ENCODE peak calls at places on chromosomes 1 and 21, in six cellular contexts. Y is SJSA1, U is pancreas, Z is heart left ventricle, S is lower lobe of right lung, P is heart right ventricle. O is an unnamed sample. For H3K4me1, the result is how much of the 10 kb centered on the place peaks cover.

GRCh38 chr21:26949830-26950229 is 17.1 kb downstream of the ADAMTS5 start:
- DNase-seq in Y (no peak), U (no peak), S (no peak), Z (no peak), P (no peak), O (no peak)

GRCh38 chr1:11450310-11450709 is 28.6 kb upstream of the DISP3 start:
- DNase-seq in Z (no peak), P (no peak), Y (no peak), U (no peak), S (no peak), O (no peak)

GRCh38 chr1:175976865-175977642 is 230.0 kb downstream of the COP1 start:
- DNase-seq in Y (no peak), U (no peak), P (no peak), S (no peak), Z (no peak), O (no peak)

GRCh38 chr1:235022341-235023196 is 106.1 kb downstream of the TOMM20 start:
- DNase-seq in Y (no peak), Z (no peak), S (no peak), U (no peak), P (no peak), O (peak)

GRCh38 chr21:34690041-34690792 is 21.4 kb downstream of the CLIC6 start:
- DNase-seq in S (no peak), Y (no peak), P (no peak), Z (no peak), U (no peak), O (no peak)

GRCh38 chr1:210288106-210288505 is 40.6 kb upstream of the HHAT start:
- DNase-seq in U (no peak), Y (no peak), P (no peak), Z (no peak), S (no peak), O (no peak)

GRCh38 chr1:223364685-223365382 is 858 bp upstream of the SUSD4 start:
- DNase-seq in U (peak), Y (no peak), S (no peak), P (peak), Z (peak), O (no peak)

GRCh38 chr1:32179443-32180185 is at the start of gene TXLNA:
- DNase-seq in S (peak), P (peak), U (peak), Y (peak), Z (peak), O (peak)

GRCh38 chr1:162192763-162193162 is 123.3 kb downstream of the NOS1AP start:
- DNase-seq in S (no peak), Y (no peak), P (no peak), Z (no peak), U (no peak), O (no peak)

GRCh38 chr1:54970901-54971300 is 9.5 kb upstream of the TMEM61 start:
- DNase-seq in P (no peak), Y (no peak), S (no peak), Z (no peak), U (no peak), O (no peak)

GRCh38 chr21:42747267-42747701 is 93.9 kb downstream of the PDE9A start:
- DNase-seq in U (no peak), Y (no peak), S (no peak), Z (no peak), P (no peak), O (no peak)

GRCh38 chr1:212791261-212791675 is 309 bp downstream of the NSL1 start:
- DNase-seq in S (no peak), Y (peak), U (no peak), P (no peak), Z (no peak), O (no peak)

GRCh38 chr1:112141923-112142322 is 152.5 kb upstream of the KCND3 start:
- DNase-seq in S (no peak), P (no peak), U (no peak), Z (peak), Y (no peak), O (no peak)

DNA sequence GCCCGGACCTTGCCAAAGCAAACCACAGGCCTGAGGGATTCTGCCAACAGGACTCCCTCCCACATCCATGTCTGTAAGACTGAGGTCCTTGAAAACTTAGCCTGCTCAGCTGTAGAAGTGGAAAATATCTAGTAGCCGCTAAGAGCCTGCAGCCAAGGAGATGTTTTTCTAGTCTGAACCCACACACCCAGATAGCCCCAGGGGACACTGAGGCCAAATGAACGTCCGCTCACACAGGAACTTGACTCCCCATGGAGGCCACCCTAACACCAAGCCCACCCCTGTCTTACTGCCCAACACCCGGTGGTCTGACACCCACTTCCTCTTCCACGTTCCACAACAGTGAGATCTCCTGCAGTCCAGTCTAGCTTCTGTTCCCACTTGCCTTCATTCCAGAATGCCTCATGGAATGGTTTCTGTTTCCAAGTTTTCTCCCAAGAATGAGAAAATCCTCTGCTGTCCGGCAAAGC is 174.8 kb downstream of the PLPP3 start:
- DNase-seq in S (no peak), U (no peak), Y (peak), Z (peak), P (peak), O (no peak)
- H3K4me3 ChIP-seq in S (no peak), U (no peak), Y (no peak), Z (no peak), P (no peak), O (no peak)

GRCh38 chr1:39159224-39160036 is 45.1 kb upstream of the MACF1 start:
- DNase-seq in P (no peak), U (no peak), Z (no peak), Y (peak), S (no peak), O (no peak)
- H3K4me1 ChIP-seq in P (half or more), U (under half), Z (under half), Y (half or more), S (half or more), O (under half)

DNA sequence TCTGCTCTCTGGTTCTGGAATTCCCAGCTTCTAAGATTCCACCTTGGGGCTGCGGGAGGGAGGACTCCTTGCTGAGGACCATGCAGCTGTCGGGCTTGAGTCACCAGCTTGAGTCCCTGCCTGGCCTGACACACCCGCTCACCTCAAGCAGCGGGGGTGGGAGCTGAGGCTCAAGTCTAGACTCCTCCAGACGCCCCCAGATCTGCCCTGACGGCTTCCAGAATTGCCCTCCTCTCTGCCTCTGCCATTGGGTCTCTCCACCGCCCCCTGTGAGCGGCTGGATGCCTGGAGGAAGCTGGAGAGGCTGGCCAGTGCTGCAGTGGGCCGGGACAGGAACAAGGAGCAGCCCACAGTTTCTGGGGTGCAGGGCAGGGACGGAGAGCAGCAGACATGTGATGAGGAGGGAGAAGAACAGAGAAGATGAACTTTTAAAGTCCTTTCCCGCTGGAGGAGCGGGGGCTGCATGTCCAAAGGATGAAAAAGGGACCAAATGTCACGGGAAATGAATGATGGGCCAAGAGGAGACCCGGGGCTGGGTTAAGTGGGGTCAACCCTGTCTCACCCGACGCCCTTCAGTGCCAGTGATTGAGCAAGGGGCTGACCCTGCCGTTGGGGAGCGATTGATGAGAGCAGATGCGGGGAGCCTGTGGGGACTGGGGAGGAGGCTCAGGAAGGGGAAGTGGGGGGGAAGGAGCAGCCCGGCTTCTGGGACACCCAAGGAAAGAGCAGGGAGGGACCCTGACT is 13.5 kb downstream of the CRABP2 start:
- DNase-seq in P (no peak), Z (no peak), Y (no peak), U (peak), S (no peak), O (peak)
- H3K4me3 ChIP-seq in P (no peak), Z (no peak), Y (no peak), U (no peak), S (no peak), O (no peak)

GRCh38 chr1:156744344-156744743 is 3.5 kb upstream of the MRPL24 start:
- DNase-seq in P (no peak), U (no peak), Z (no peak), Y (no peak), S (peak), O (no peak)

GRCh38 chr1:156746381-156746715 is 5.1 kb downstream of the HDGF start:
- DNase-seq in U (no peak), P (no peak), S (no peak), Y (no peak), Z (no peak), O (no peak)

GRCh38 chr1:156746716-156747631 is 4.5 kb downstream of the HDGF start:
- DNase-seq in P (peak), U (peak), Y (peak), S (peak), Z (peak), O (peak)

GRCh38 chr1:156743367-156744302 is 2.7 kb upstream of the MRPL24 start:
- DNase-seq in Y (no peak), Z (no peak), S (peak), P (no peak), U (peak), O (no peak)

DNA sequence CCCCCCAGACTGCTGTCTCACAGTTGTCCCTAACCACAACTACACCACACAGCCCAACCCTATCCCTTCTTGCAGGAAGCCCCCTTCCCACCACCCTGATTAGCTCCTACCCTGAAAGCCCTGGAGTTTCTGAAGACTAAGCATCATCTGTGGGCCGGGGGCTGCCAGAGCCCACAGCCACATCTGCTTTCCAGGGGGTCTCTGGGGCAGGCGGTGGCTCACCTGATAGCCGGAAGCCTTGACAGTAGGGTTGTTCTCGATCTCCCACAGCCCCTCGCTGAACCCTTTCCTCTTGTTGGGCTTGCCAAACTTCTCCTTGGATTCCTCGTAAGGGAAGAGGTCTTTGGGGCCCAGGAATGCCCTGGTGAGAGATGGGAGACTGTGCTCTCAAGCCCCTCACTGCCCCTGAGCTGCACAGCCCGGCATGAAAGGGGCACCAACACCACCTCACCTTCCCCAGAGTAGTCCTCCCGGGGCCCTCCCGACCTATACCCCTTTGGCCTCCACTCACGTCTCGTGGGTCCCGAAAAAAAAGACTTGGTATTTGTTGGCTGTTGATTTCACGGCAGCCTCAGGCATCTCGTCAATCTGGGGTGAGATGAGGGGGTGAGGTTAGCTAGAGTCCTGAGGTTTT is 4.0 kb upstream of the MRPL24 start:
- DNase-seq in U (no peak), P (no peak), Y (no peak), S (peak), Z (no peak), O (no peak)
- H3K4me1 ChIP-seq in U (under half), P (half or more), Y (half or more), S (half or more), Z (under half), O (under half)

GRCh38 chr1:114668784-114669561 is 876 bp downstream of the DENND2C start:
- DNase-seq in Z (peak), Y (no peak), P (no peak), U (no peak), S (no peak), O (no peak)

GRCh38 chr1:114669562-114670082 is at the start of gene DENND2C:
- DNase-seq in Y (peak), Z (no peak), P (no peak), S (no peak), U (no peak), O (no peak)

GRCh38 chr1:114666954-114667353 is 2.9 kb downstream of the DENND2C start:
- DNase-seq in S (no peak), U (no peak), Z (no peak), P (no peak), Y (no peak), O (no peak)

GRCh38 chr1:114670083-114671010 is 498 bp upstream of the DENND2C start:
- DNase-seq in Z (peak), U (peak), Y (peak), S (peak), P (peak), O (peak)

GRCh38 chr1:114668373-114668772 is 1.5 kb downstream of the DENND2C start:
- DNase-seq in P (no peak), S (no peak), Y (no peak), Z (no peak), U (no peak), O (no peak)
- H3K4me3 ChIP-seq in P (no peak), S (no peak), Y (no peak), Z (no peak), U (no peak), O (no peak)

O was measured in SJCRH30.